ENCODE peak calls at places on chromosomes 13 and 19, in eight cellular contexts. D is ovary, G is heart left ventricle, J is gastrocnemius medialis, F is lower leg skin, H is A549, W is testis, Z is Peyer's patch. M is an unnamed sample.

GRCh38 chr13:32228330-32229041 is 86.7 kb downstream of the ZAR1L start:
- DNase-seq in D (no peak), G (no peak), W (no peak), F (no peak), J (no peak), H (peak; percentile 1), Z (no peak), M (no peak)

GRCh38 chr19:3338541-3339181 is 27.7 kb upstream of the NFIC start:
- DNase-seq in W (no peak), G (no peak), J (no peak), Z (peak; percentile 36), D (peak; percentile 57), F (peak; percentile 90), H (no peak), M (no peak)

GRCh38 chr13:113137656-113138292 is 15.2 kb downstream of the F10 start:
- DNase-seq in J (no peak), Z (no peak), F (peak; percentile 15), W (no peak), D (peak; percentile 2), G (no peak), H (no peak), M (no peak)

GRCh38 chr13:21639604-21640003 is 31.3 kb upstream of the FGF9 start:
- DNase-seq in J (no peak), F (no peak), G (no peak), W (no peak), D (no peak), H (no peak), Z (no peak), M (no peak)

GRCh38 chr19:3646336-3647092 is 19.9 kb upstream of the CACTIN start:
- DNase-seq in F (no peak), G (no peak), D (no peak), J (no peak), Z (no peak), W (no peak), H (no peak), M (no peak)

GRCh38 chr19:10920288-10920655 is 8.2 kb downstream of the YIPF2 start:
- DNase-seq in H (no peak), F (no peak), G (peak; percentile 6), W (no peak), Z (no peak), J (no peak), D (no peak), M (no peak)

GRCh38 chr19:14566712-14567077 is 5.2 kb downstream of the NDUFB7 start:
- DNase-seq in F (no peak), H (no peak), W (no peak), G (no peak), Z (no peak), D (no peak), J (no peak), M (no peak)

GRCh38 chr13:47611664-47612288 is 389.3 kb downstream of the SUCLA2 start:
- DNase-seq in J (no peak), D (no peak), W (no peak), G (no peak), H (no peak), Z (no peak), F (no peak), M (no peak)

GRCh38 chr13:35695411-35695810 is 218.9 kb upstream of the MAB21L1 start:
- DNase-seq in F (peak; percentile 79), J (no peak), Z (no peak), H (no peak), D (no peak), W (no peak), G (no peak), M (no peak)

GRCh38 chr19:44848036-44848804 is 2.1 kb downstream of the NECTIN2 start:
- DNase-seq in D (peak; percentile 55), H (no peak), G (peak; percentile 53), Z (no peak), F (peak; percentile 87), J (no peak), W (peak; percentile 38), M (no peak)

GRCh38 chr13:100646030-100646673 is 28.4 kb downstream of the TMTC4 start:
- DNase-seq in F (no peak), G (no peak), J (no peak), Z (no peak), W (peak; percentile 46), H (peak; percentile 33), D (no peak), M (no peak)

GRCh38 chr13:101390461-101390860 is 25.8 kb downstream of the NALCN start:
- DNase-seq in D (no peak), G (no peak), W (no peak), Z (no peak), H (no peak), F (no peak), J (no peak), M (no peak)

GRCh38 chr19:51143486-51143885 is 1.4 kb downstream of the SIGLEC7 start:
- DNase-seq in G (no peak), F (no peak), H (no peak), Z (no peak), J (no peak), W (no peak), D (no peak), M (no peak)

GRCh38 chr13:112756967-112757758 is 67.3 kb downstream of the ATP11A start:
- DNase-seq in G (peak; percentile 4), W (peak; percentile 57), H (no peak), F (no peak), D (no peak), J (no peak), Z (no peak), M (no peak)

GRCh38 chr19:33156354-33156753 is 24.4 kb downstream of the WDR88 start:
- DNase-seq in Z (no peak), G (no peak), W (no peak), H (no peak), F (no peak), J (no peak), D (no peak), M (no peak)

GRCh38 chr19:56321981-56322558 is 7.4 kb upstream of the ZSCAN5A start:
- DNase-seq in G (no peak), Z (no peak), W (no peak), D (no peak), H (no peak), J (no peak), F (no peak), M (no peak)

GRCh38 chr19:7636691-7637373 is at the start of gene STXBP2:
- DNase-seq in Z (peak; percentile 91), F (peak; percentile 95), G (no peak), W (peak; percentile 86), D (no peak), J (peak; percentile 6), H (peak; percentile 75), M (peak; percentile 94)

GRCh38 chr19:33310606-33311325 is 8.4 kb upstream of the CEBPA start:
- DNase-seq in J (peak; percentile 62), W (no peak), H (no peak), D (no peak), G (no peak), F (peak; percentile 70), Z (no peak), M (no peak)

GRCh38 chr13:33642374-33643065 is 175.4 kb upstream of the RFC3 start:
- DNase-seq in J (peak; percentile 52), D (peak; percentile 77), F (no peak), G (peak; percentile 60), H (peak; percentile 87), Z (no peak), W (peak; percentile 68), M (no peak)

GRCh38 chr19:45607071-45608029 is 5.3 kb upstream of the GPR4 start:
- DNase-seq in Z (peak; percentile 46), F (peak; percentile 92), J (peak; percentile 19), G (peak; percentile 80), H (peak; percentile 81), D (peak; percentile 73), W (peak; percentile 79), M (peak; percentile 52)

GRCh38 chr13:112896736-112897602 is 72.0 kb upstream of the MCF2L start:
- DNase-seq in W (no peak), J (no peak), F (no peak), Z (no peak), H (no peak), G (no peak), D (no peak), M (no peak)

GRCh38 chr19:48999481-49000325 is 6.0 kb downstream of the RUVBL2 start:
- DNase-seq in W (peak; percentile 62), D (no peak), F (no peak), Z (peak; percentile 41), H (peak; percentile 85), G (no peak), J (no peak), M (peak; percentile 81)
- TF ChIP-seq CTCF in W (peak; percentile 46), D (no peak), F (no peak), Z (peak; percentile 27), H (peak; percentile 82), G (peak; percentile 57), J (peak; percentile 54), M (peak; percentile 74)

GRCh38 chr13:99383946-99384345 is 76.7 kb upstream of the GPR183 start:
- DNase-seq in Z (no peak), J (no peak), G (no peak), W (no peak), D (no peak), H (no peak), F (no peak), M (no peak)
- H3K4me3 ChIP-seq in Z (no peak overlapping the region), J (no peak overlapping the region), G (no peak overlapping the region), W (no peak overlapping the region), D (no peak overlapping the region), H (no peak overlapping the region), F (no peak overlapping the region), M (no peak overlapping the region)

GRCh38 chr19:1277061-1277460 is 1.7 kb downstream of the FAM174C start:
- DNase-seq in D (peak; percentile 45), F (no peak), Z (no peak), W (no peak), G (no peak), H (no peak), J (no peak), M (no peak)
- TF ChIP-seq CTCF in D (no peak), F (no peak), Z (no peak), W (no peak), G (no peak), H (no peak), J (no peak), M (no peak)

GRCh38 chr19:1512671-1513491 is at the start of gene ADAMTSL5:
- DNase-seq in H (peak; percentile 74), W (no peak), G (peak; percentile 69), J (no peak), Z (peak; percentile 42), D (no peak), F (no peak), M (peak; percentile 69)
- H3K4me3 ChIP-seq in H (peak within 1 kb of the TSS; percentile 61), W (peak within 1 kb of the TSS; percentile 50), G (peak within 1 kb of the TSS; percentile 60), J (peak within 1 kb of the TSS; percentile 64), Z (peak within 1 kb of the TSS; percentile 53), D (peak within 1 kb of the TSS; percentile 55), F (peak within 1 kb of the TSS; percentile 19), M (peak within 1 kb of the TSS; percentile 14)